ENCODE peak calls at places on chromosomes 2 and 18, in seven cellular contexts. Q is posterior cingulate gyrus; E is GM12864; X is CD4-positive, alpha-beta T cell; L is T-helper 1 cell; I is neural progenitor cell; Y is endothelial cell of umbilical vein. K is an unnamed sample.

GRCh38 chr18:38526922-38527321 is 961.3 kb upstream of the CELF4 start:
- DNase-seq in I (no peak), Y (no peak), E (no peak), L (no peak), X (no peak), Q (no peak), K (no peak)

GRCh38 chr2:224565452-224566035 is 19.6 kb downstream of the CUL3 start:
- DNase-seq in I (no peak), L (no peak), E (no peak), Y (no peak), Q (no peak), X (no peak), K (no peak)

GRCh38 chr18:58858591-58859468 is 5.8 kb upstream of the ZNF532 start:
- DNase-seq in E (no peak), L (no peak), Y (no peak), X (no peak), I (no peak), Q (no peak), K (no peak)

GRCh38 chr18:22434973-22435608 is 17.4 kb upstream of the CTAGE1 start:
- DNase-seq in Q (no peak), L (no peak), Y (peak; percentile 53), X (no peak), E (no peak), I (no peak), K (no peak)

GRCh38 chr2:219252570-219252899 is 508 bp upstream of the TUBA4B start:
- DNase-seq in Q (no peak), Y (no peak), L (no peak), X (peak; percentile 16), E (no peak), I (peak; percentile 35), K (no peak)

GRCh38 chr2:230068658-230069080 is at the start of gene SLC16A14:
- DNase-seq in Q (peak; percentile 17), Y (peak; percentile 58), L (no peak), X (peak; percentile 4), I (peak; percentile 52), E (no peak), K (peak; percentile 26)

GRCh38 chr2:65081232-65081685 is 25.0 kb downstream of the CEP68 start:
- DNase-seq in I (no peak), Y (peak; percentile 84), E (no peak), L (no peak), X (no peak), Q (no peak), K (peak; percentile 66)

GRCh38 chr2:222568866-222569265 is 87.0 kb downstream of the FARSB start:
- DNase-seq in I (no peak), L (no peak), Y (no peak), Q (no peak), E (no peak), X (no peak), K (peak; percentile 10)

GRCh38 chr2:187842978-187843847 is 289.0 kb upstream of the TFPI start:
- DNase-seq in E (peak; percentile 10), Y (peak; percentile 75), I (peak; percentile 80), Q (no peak), L (no peak), X (no peak), K (peak; percentile 63)

GRCh38 chr2:71664161-71664560 is 210.8 kb downstream of the DYSF start:
- DNase-seq in Q (no peak), I (no peak), X (no peak), E (no peak), Y (no peak), L (no peak), K (no peak)

GRCh38 chr2:158805936-158806335 is 10.8 kb downstream of the DAPL1 start:
- DNase-seq in Y (no peak), L (no peak), Q (no peak), I (no peak), X (no peak), E (no peak), K (no peak)

GRCh38 chr2:178827111-178827510 is 19.9 kb upstream of the TTN start:
- DNase-seq in Q (no peak), L (no peak), Y (no peak), X (no peak), E (no peak), I (no peak), K (no peak)

GRCh38 chr2:898319-898718 is 52.3 kb upstream of the SNTG2 start:
- DNase-seq in L (no peak), Q (no peak), E (no peak), Y (no peak), X (no peak), I (peak; percentile 62), K (no peak)

GRCh38 chr2:238865015-238865719 is 17.3 kb downstream of the TWIST2 start:
- DNase-seq in X (no peak), L (no peak), Y (no peak), E (no peak), Q (no peak), I (no peak), K (no peak)

GRCh38 chr2:9973691-9974090 is 22.2 kb downstream of the GRHL1 start:
- DNase-seq in I (no peak), L (no peak), X (no peak), Y (no peak), E (no peak), Q (no peak), K (no peak)

GRCh38 chr2:47237375-47238357 is 82.6 kb upstream of the STPG4 start:
- DNase-seq in E (no peak), Q (no peak), X (no peak), I (no peak), Y (peak; percentile 63), L (no peak), K (no peak)

GRCh38 chr2:119049968-119050657 is 108.1 kb downstream of the MARCO start:
- DNase-seq in X (no peak), E (no peak), Y (no peak), L (no peak), I (peak; percentile 12), Q (no peak), K (no peak)

GRCh38 chr2:131034122-131035051 is 58.9 kb downstream of the FAM168B start:
- DNase-seq in X (no peak), E (no peak), I (peak; percentile 90), Q (peak; percentile 71), Y (no peak), L (no peak), K (peak; percentile 67)

GRCh38 chr18:74793746-74794145 is 196.1 kb downstream of the ZNF407 start:
- DNase-seq in Q (no peak), L (no peak), X (no peak), E (no peak), I (no peak), Y (no peak), K (no peak)

GRCh38 chr2:113212245-113213060 is 38.7 kb downstream of the PSD4 start:
- DNase-seq in X (no peak), I (peak; percentile 20), Y (no peak), Q (no peak), L (no peak), E (no peak), K (no peak)

GRCh38 chr2:240437861-240438809 is 2.7 kb downstream of the GPC1 start:
- DNase-seq in Y (peak; percentile 53), Q (peak; percentile 81), E (no peak), L (peak; percentile 36), X (peak; percentile 58), I (peak; percentile 86), K (peak; percentile 87)

GRCh38 chr2:7745369-7745768 is 828.2 kb downstream of the RNF144A start:
- DNase-seq in L (no peak), E (no peak), I (no peak), Y (no peak), Q (no peak), X (no peak), K (no peak)

K was measured in Ammon's horn.